ENCODE peak calls at places on chromosomes 1 and 21, in seven cellular contexts. One of them, this sample, is unnamed.

GRCh38 chr1:43214465-43215444 is 42.6 kb downstream of the CFAP57 start:
- DNase-seq in WTC11: no peak
- DNase-seq in choroid plexus epithelial cell: no peak
- DNase-seq in NCI-H2081: no peak
- DNase-seq in iPS DF 6.9: no peak
- DNase-seq in stimulated activated CD4-positive, alpha-beta T cell treated with anti-CD3 and anti-CD28 coated beads, Interleukin-4, amount 100 ng/mL, for 48 hours: no peak
- DNase-seq in GM12878: no peak
- DNase-seq in this sample: no peak

GRCh38 chr1:193919827-193920226 is 733.4 kb upstream of the B3GALT2 start:
- DNase-seq in WTC11: no peak
- DNase-seq in choroid plexus epithelial cell: peak
- DNase-seq in NCI-H2081: no peak
- DNase-seq in iPS DF 6.9: no peak
- DNase-seq in stimulated activated CD4-positive, alpha-beta T cell treated with anti-CD3 and anti-CD28 coated beads, Interleukin-4, amount 100 ng/mL, for 48 hours: no peak
- DNase-seq in GM12878: no peak
- DNase-seq in this sample: no peak

GRCh38 chr1:35316264-35316663 is 47.8 kb downstream of the ZMYM4 start:
- DNase-seq in WTC11: no peak
- DNase-seq in choroid plexus epithelial cell: no peak
- DNase-seq in NCI-H2081: no peak
- DNase-seq in iPS DF 6.9: no peak
- DNase-seq in stimulated activated CD4-positive, alpha-beta T cell treated with anti-CD3 and anti-CD28 coated beads, Interleukin-4, amount 100 ng/mL, for 48 hours: no peak
- DNase-seq in GM12878: no peak
- DNase-seq in this sample: no peak

GRCh38 chr1:202860744-202861419 is 28.1 kb downstream of the RABIF start:
- DNase-seq in WTC11: peak
- DNase-seq in choroid plexus epithelial cell: peak
- DNase-seq in NCI-H2081: peak
- DNase-seq in iPS DF 6.9: peak
- DNase-seq in stimulated activated CD4-positive, alpha-beta T cell treated with anti-CD3 and anti-CD28 coated beads, Interleukin-4, amount 100 ng/mL, for 48 hours: no peak
- DNase-seq in GM12878: no peak
- DNase-seq in this sample: peak

GRCh38 chr21:25350056-25350455 is 257.2 kb downstream of the MRPL39 start:
- DNase-seq in WTC11: peak
- DNase-seq in choroid plexus epithelial cell: peak
- DNase-seq in NCI-H2081: no peak
- DNase-seq in iPS DF 6.9: no peak
- DNase-seq in stimulated activated CD4-positive, alpha-beta T cell treated with anti-CD3 and anti-CD28 coated beads, Interleukin-4, amount 100 ng/mL, for 48 hours: peak
- DNase-seq in GM12878: no peak
- DNase-seq in this sample: peak

GRCh38 chr1:91884459-91885290 is 1.3 kb downstream of the TGFBR3 start:
- DNase-seq in WTC11: peak
- DNase-seq in choroid plexus epithelial cell: no peak
- DNase-seq in NCI-H2081: no peak
- DNase-seq in iPS DF 6.9: no peak
- DNase-seq in stimulated activated CD4-positive, alpha-beta T cell treated with anti-CD3 and anti-CD28 coated beads, Interleukin-4, amount 100 ng/mL, for 48 hours: peak
- DNase-seq in GM12878: no peak
- DNase-seq in this sample: no peak

GRCh38 chr1:211876849-211877248 is 46.3 kb upstream of the LPGAT1 start:
- DNase-seq in WTC11: no peak
- DNase-seq in choroid plexus epithelial cell: no peak
- DNase-seq in NCI-H2081: no peak
- DNase-seq in iPS DF 6.9: no peak
- DNase-seq in stimulated activated CD4-positive, alpha-beta T cell treated with anti-CD3 and anti-CD28 coated beads, Interleukin-4, amount 100 ng/mL, for 48 hours: no peak
- DNase-seq in GM12878: no peak
- DNase-seq in this sample: no peak

GRCh38 chr1:41629136-41629535 is 144.7 kb upstream of the EDN2 start:
- DNase-seq in WTC11: no peak
- DNase-seq in choroid plexus epithelial cell: no peak
- DNase-seq in NCI-H2081: no peak
- DNase-seq in iPS DF 6.9: no peak
- DNase-seq in stimulated activated CD4-positive, alpha-beta T cell treated with anti-CD3 and anti-CD28 coated beads, Interleukin-4, amount 100 ng/mL, for 48 hours: no peak
- DNase-seq in GM12878: no peak
- DNase-seq in this sample: no peak

GRCh38 chr1:227767401-227768396 is 32.5 kb downstream of the SNAP47 start:
- DNase-seq in WTC11: no peak
- DNase-seq in choroid plexus epithelial cell: no peak
- DNase-seq in NCI-H2081: no peak
- DNase-seq in iPS DF 6.9: no peak
- DNase-seq in stimulated activated CD4-positive, alpha-beta T cell treated with anti-CD3 and anti-CD28 coated beads, Interleukin-4, amount 100 ng/mL, for 48 hours: no peak
- DNase-seq in GM12878: no peak
- DNase-seq in this sample: no peak

GRCh38 chr1:204735042-204735441 is 49.5 kb upstream of the LRRN2 start:
- DNase-seq in WTC11: no peak
- DNase-seq in choroid plexus epithelial cell: no peak
- DNase-seq in NCI-H2081: no peak
- DNase-seq in iPS DF 6.9: no peak
- DNase-seq in stimulated activated CD4-positive, alpha-beta T cell treated with anti-CD3 and anti-CD28 coated beads, Interleukin-4, amount 100 ng/mL, for 48 hours: no peak
- DNase-seq in GM12878: no peak
- DNase-seq in this sample: no peak

GRCh38 chr1:36207339-36207738 is 16.9 kb upstream of the THRAP3 start:
- DNase-seq in WTC11: peak
- DNase-seq in choroid plexus epithelial cell: peak
- DNase-seq in NCI-H2081: peak
- DNase-seq in iPS DF 6.9: no peak
- DNase-seq in stimulated activated CD4-positive, alpha-beta T cell treated with anti-CD3 and anti-CD28 coated beads, Interleukin-4, amount 100 ng/mL, for 48 hours: no peak
- DNase-seq in GM12878: no peak
- DNase-seq in this sample: peak

GRCh38 chr1:28157901-28158300 is 18.6 kb downstream of the PTAFR start:
- DNase-seq in WTC11: no peak
- DNase-seq in choroid plexus epithelial cell: no peak
- DNase-seq in NCI-H2081: no peak
- DNase-seq in iPS DF 6.9: no peak
- DNase-seq in stimulated activated CD4-positive, alpha-beta T cell treated with anti-CD3 and anti-CD28 coated beads, Interleukin-4, amount 100 ng/mL, for 48 hours: no peak
- DNase-seq in GM12878: no peak
- DNase-seq in this sample: no peak

GRCh38 chr1:113109908-113110554 is 37.0 kb downstream of the LRIG2 start:
- DNase-seq in WTC11: no peak
- DNase-seq in choroid plexus epithelial cell: peak
- DNase-seq in NCI-H2081: no peak
- DNase-seq in iPS DF 6.9: no peak
- DNase-seq in stimulated activated CD4-positive, alpha-beta T cell treated with anti-CD3 and anti-CD28 coated beads, Interleukin-4, amount 100 ng/mL, for 48 hours: no peak
- DNase-seq in GM12878: no peak
- DNase-seq in this sample: no peak

GRCh38 chr1:114719424-114719787 is 2.8 kb upstream of the NRAS start:
- DNase-seq in WTC11: no peak
- DNase-seq in choroid plexus epithelial cell: no peak
- DNase-seq in NCI-H2081: no peak
- DNase-seq in iPS DF 6.9: no peak
- DNase-seq in stimulated activated CD4-positive, alpha-beta T cell treated with anti-CD3 and anti-CD28 coated beads, Interleukin-4, amount 100 ng/mL, for 48 hours: no peak
- DNase-seq in GM12878: no peak
- DNase-seq in this sample: no peak

GRCh38 chr21:31108969-31109368 is 70.7 kb upstream of the KRTAP19-8 start:
- DNase-seq in WTC11: no peak
- DNase-seq in choroid plexus epithelial cell: peak
- DNase-seq in NCI-H2081: no peak
- DNase-seq in iPS DF 6.9: no peak
- DNase-seq in stimulated activated CD4-positive, alpha-beta T cell treated with anti-CD3 and anti-CD28 coated beads, Interleukin-4, amount 100 ng/mL, for 48 hours: no peak
- DNase-seq in GM12878: no peak
- DNase-seq in this sample: peak

GRCh38 chr1:87084247-87084836 is 169.9 kb downstream of the HS2ST1 start:
- DNase-seq in WTC11: no peak
- DNase-seq in choroid plexus epithelial cell: peak
- DNase-seq in NCI-H2081: no peak
- DNase-seq in iPS DF 6.9: no peak
- DNase-seq in stimulated activated CD4-positive, alpha-beta T cell treated with anti-CD3 and anti-CD28 coated beads, Interleukin-4, amount 100 ng/mL, for 48 hours: no peak
- DNase-seq in GM12878: no peak
- DNase-seq in this sample: no peak

GRCh38 chr1:54643736-54644135 is 2.1 kb downstream of the MROH7 start:
- DNase-seq in WTC11: no peak
- DNase-seq in choroid plexus epithelial cell: no peak
- DNase-seq in NCI-H2081: no peak
- DNase-seq in iPS DF 6.9: no peak
- DNase-seq in stimulated activated CD4-positive, alpha-beta T cell treated with anti-CD3 and anti-CD28 coated beads, Interleukin-4, amount 100 ng/mL, for 48 hours: no peak
- DNase-seq in GM12878: no peak
- DNase-seq in this sample: no peak

GRCh38 chr1:200374569-200375312 is 35.1 kb downstream of the ZNF281 start:
- DNase-seq in WTC11: no peak
- DNase-seq in choroid plexus epithelial cell: peak
- DNase-seq in NCI-H2081: no peak
- DNase-seq in iPS DF 6.9: no peak
- DNase-seq in stimulated activated CD4-positive, alpha-beta T cell treated with anti-CD3 and anti-CD28 coated beads, Interleukin-4, amount 100 ng/mL, for 48 hours: no peak
- DNase-seq in GM12878: no peak
- DNase-seq in this sample: no peak

GRCh38 chr1:201222125-201222524 is 31.5 kb downstream of the IGFN1 start:
- DNase-seq in WTC11: no peak
- DNase-seq in choroid plexus epithelial cell: no peak
- DNase-seq in NCI-H2081: no peak
- DNase-seq in iPS DF 6.9: no peak
- DNase-seq in stimulated activated CD4-positive, alpha-beta T cell treated with anti-CD3 and anti-CD28 coated beads, Interleukin-4, amount 100 ng/mL, for 48 hours: no peak
- DNase-seq in GM12878: no peak
- DNase-seq in this sample: no peak

GRCh38 chr1:113675299-113675698 is 84.0 kb downstream of the PHTF1 start:
- DNase-seq in WTC11: no peak
- DNase-seq in choroid plexus epithelial cell: peak
- DNase-seq in NCI-H2081: no peak
- DNase-seq in iPS DF 6.9: no peak
- DNase-seq in stimulated activated CD4-positive, alpha-beta T cell treated with anti-CD3 and anti-CD28 coated beads, Interleukin-4, amount 100 ng/mL, for 48 hours: no peak
- DNase-seq in GM12878: no peak
- DNase-seq in this sample: no peak

GRCh38 chr1:72397786-72398185 is 115.4 kb upstream of the NEGR1 start:
- DNase-seq in WTC11: no peak
- DNase-seq in choroid plexus epithelial cell: peak
- DNase-seq in NCI-H2081: no peak
- DNase-seq in iPS DF 6.9: no peak
- DNase-seq in stimulated activated CD4-positive, alpha-beta T cell treated with anti-CD3 and anti-CD28 coated beads, Interleukin-4, amount 100 ng/mL, for 48 hours: no peak
- DNase-seq in GM12878: no peak
- DNase-seq in this sample: no peak

GRCh38 chr1:225658041-225658440 is 5.1 kb upstream of the ENAH start:
- DNase-seq in WTC11: no peak
- DNase-seq in choroid plexus epithelial cell: peak
- DNase-seq in NCI-H2081: no peak
- DNase-seq in iPS DF 6.9: no peak
- DNase-seq in stimulated activated CD4-positive, alpha-beta T cell treated with anti-CD3 and anti-CD28 coated beads, Interleukin-4, amount 100 ng/mL, for 48 hours: no peak
- DNase-seq in GM12878: no peak
- DNase-seq in this sample: no peak

GRCh38 chr1:154361357-154361756 is 36.0 kb downstream of the ATP8B2 start:
- DNase-seq in WTC11: no peak
- DNase-seq in choroid plexus epithelial cell: no peak
- DNase-seq in NCI-H2081: no peak
- DNase-seq in iPS DF 6.9: no peak
- DNase-seq in stimulated activated CD4-positive, alpha-beta T cell treated with anti-CD3 and anti-CD28 coated beads, Interleukin-4, amount 100 ng/mL, for 48 hours: no peak
- DNase-seq in GM12878: no peak
- DNase-seq in this sample: no peak